ENCODE peak calls at places on chromosomes 4 and X, in seven cellular contexts. C, O, Z, P, V, K and L are unnamed samples.

GRCh38 chr4:8738471-8738931 is 133.1 kb downstream of the HMX1 start:
- ATAC-seq in C (no peak), O (no peak), Z (no peak), P (no peak), V (no peak), K (no peak), L (no peak)

GRCh38 chrX:108341947-108342346 is 96.3 kb downstream of the COL4A6 start:
- ATAC-seq in C (no peak), O (no peak), Z (no peak), P (no peak), V (peak; percentile 56), K (no peak), L (no peak)

GRCh38 chrX:66015152-66015827 is 24.6 kb downstream of the VSIG4 start:
- ATAC-seq in C (peak; percentile 22), O (peak; percentile 37), Z (peak; percentile 32), P (peak; percentile 53), V (peak; percentile 69), K (peak; percentile 72), L (peak; percentile 54)

GRCh38 chr4:139645458-139645857 is 20.2 kb upstream of the MGST2 start:
- ATAC-seq in C (no peak), O (peak; percentile 95), Z (no peak), P (no peak), V (no peak), K (no peak), L (no peak)

GRCh38 chr4:142565771-142566170 is 280.3 kb downstream of the INPP4B start:
- ATAC-seq in C (peak; percentile 86), O (no peak), Z (no peak), P (peak; percentile 79), V (no peak), K (no peak), L (no peak)

GRCh38 chr4:165288639-165289428 is 38.6 kb upstream of the MSMO1 start:
- ATAC-seq in C (no peak), O (no peak), Z (no peak), P (no peak), V (no peak), K (no peak), L (no peak)

GRCh38 chr4:173538148-173538902 is 8.3 kb upstream of the HAND2 start:
- ATAC-seq in C (peak; percentile 33), O (no peak), Z (peak; percentile 10), P (peak; percentile 32), V (peak; percentile 79), K (peak; percentile 83), L (peak; percentile 54)

GRCh38 chr4:150722908-150723362 is 141.0 kb downstream of the MAB21L2 start:
- ATAC-seq in C (no peak), O (peak; percentile 99), Z (no peak), P (no peak), V (peak; percentile 99), K (peak; percentile 98), L (peak; percentile 89)

GRCh38 chr4:139209470-139210063 is 32.5 kb upstream of the ELF2 start:
- ATAC-seq in C (no peak), O (no peak), Z (no peak), P (no peak), V (no peak), K (no peak), L (no peak)

GRCh38 chr4:137263206-137263605 is 269.1 kb downstream of the PCDH18 start:
- ATAC-seq in C (no peak), O (no peak), Z (no peak), P (no peak), V (no peak), K (no peak), L (no peak)

GRCh38 chr4:108512615-108513505 is 107.5 kb upstream of the RPL34 start:
- ATAC-seq in C (peak; percentile 75), O (peak; percentile 29), Z (peak; percentile 53), P (no peak), V (no peak), K (peak; percentile 86), L (no peak)

GRCh38 chrX:49773993-49774392 is 55.1 kb upstream of the PAGE4 start:
- ATAC-seq in C (no peak), O (no peak), Z (no peak), P (no peak), V (no peak), K (no peak), L (no peak)